ENCODE peak calls at places on chromosomes 16 and 17, in five cellular contexts. One of them, this sample, is unnamed.

GRCh38 chr16:72927199-72928088 is 120.5 kb downstream of the ZFHX3 start:
- DNase-seq in K562: no peak
- DNase-seq in neural progenitor cell: no peak
- DNase-seq in CD4-positive, alpha-beta T cell: no peak
- DNase-seq in left ventricle myocardium inferior: no peak
- DNase-seq in this sample: peak; percentile 93

GRCh38 chr17:66727634-66728570 is 107.0 kb upstream of the CACNG5 start:
- DNase-seq in CD4-positive, alpha-beta T cell: peak; percentile 12
- DNase-seq in K562: peak; percentile 53
- DNase-seq in neural progenitor cell: peak; percentile 79
- DNase-seq in left ventricle myocardium inferior: peak; percentile 28
- DNase-seq in this sample: peak; percentile 80

GRCh38 chr17:44775136-44775837 is 16.5 kb downstream of the ADAM11 start:
- DNase-seq in CD4-positive, alpha-beta T cell: peak; percentile 98
- DNase-seq in neural progenitor cell: peak; percentile 100
- DNase-seq in left ventricle myocardium inferior: peak; percentile 96
- DNase-seq in K562: no peak
- DNase-seq in this sample: peak; percentile 97

GRCh38 chr17:35095741-35096140 is 23.9 kb downstream of the RAD51D start:
- DNase-seq in neural progenitor cell: no peak
- DNase-seq in left ventricle myocardium inferior: no peak
- DNase-seq in K562: no peak
- DNase-seq in CD4-positive, alpha-beta T cell: no peak
- DNase-seq in this sample: no peak

GRCh38 chr16:52515068-52515671 is 31.8 kb downstream of the TOX3 start:
- DNase-seq in left ventricle myocardium inferior: no peak
- DNase-seq in K562: no peak
- DNase-seq in neural progenitor cell: peak; percentile 30
- DNase-seq in CD4-positive, alpha-beta T cell: no peak
- DNase-seq in this sample: no peak

GRCh38 chr17:8941520-8941919 is 24.0 kb downstream of the PIK3R5 start:
- DNase-seq in neural progenitor cell: no peak
- DNase-seq in CD4-positive, alpha-beta T cell: peak; percentile 53
- DNase-seq in K562: no peak
- DNase-seq in left ventricle myocardium inferior: no peak
- DNase-seq in this sample: no peak

GRCh38 chr16:68776821-68777485 is 39.9 kb downstream of the CDH1 start:
- DNase-seq in left ventricle myocardium inferior: no peak
- DNase-seq in CD4-positive, alpha-beta T cell: no peak
- DNase-seq in K562: no peak
- DNase-seq in neural progenitor cell: no peak
- DNase-seq in this sample: no peak

GRCh38 chr17:13405080-13405479 is 196.6 kb downstream of the HS3ST3A1 start:
- DNase-seq in left ventricle myocardium inferior: no peak
- DNase-seq in CD4-positive, alpha-beta T cell: no peak
- DNase-seq in K562: no peak
- DNase-seq in neural progenitor cell: no peak
- DNase-seq in this sample: no peak

GRCh38 chr16:58499615-58500328 is at the start of gene NDRG4:
- DNase-seq in neural progenitor cell: peak; percentile 91
- DNase-seq in K562: peak; percentile 76
- DNase-seq in left ventricle myocardium inferior: no peak
- DNase-seq in CD4-positive, alpha-beta T cell: no peak
- DNase-seq in this sample: peak; percentile 77

GRCh38 chr16:65781363-65781762 is 585.1 kb upstream of the CDH5 start:
- DNase-seq in left ventricle myocardium inferior: no peak
- DNase-seq in neural progenitor cell: no peak
- DNase-seq in CD4-positive, alpha-beta T cell: no peak
- DNase-seq in K562: no peak
- DNase-seq in this sample: no peak

GRCh38 chr16:73390936-73391335 is 343.0 kb upstream of the ZFHX3 start:
- DNase-seq in CD4-positive, alpha-beta T cell: no peak
- DNase-seq in left ventricle myocardium inferior: no peak
- DNase-seq in K562: no peak
- DNase-seq in neural progenitor cell: no peak
- DNase-seq in this sample: no peak

GRCh38 chr17:80967404-80967872 is 24.2 kb upstream of the CHMP6 start:
- DNase-seq in neural progenitor cell: no peak
- DNase-seq in CD4-positive, alpha-beta T cell: no peak
- DNase-seq in K562: no peak
- DNase-seq in left ventricle myocardium inferior: no peak
- DNase-seq in this sample: no peak

GRCh38 chr16:50195276-50195675 is 42.2 kb downstream of the TENT4B start:
- DNase-seq in left ventricle myocardium inferior: no peak
- DNase-seq in CD4-positive, alpha-beta T cell: no peak
- DNase-seq in neural progenitor cell: no peak
- DNase-seq in K562: no peak
- DNase-seq in this sample: no peak

GRCh38 chr17:10251212-10251948 is 53.0 kb upstream of the GAS7 start:
- DNase-seq in CD4-positive, alpha-beta T cell: no peak
- DNase-seq in left ventricle myocardium inferior: no peak
- DNase-seq in K562: no peak
- DNase-seq in neural progenitor cell: no peak
- DNase-seq in this sample: no peak

GRCh38 chr17:56912105-56912999 is 1.5 kb downstream of the TRIM25 start:
- DNase-seq in left ventricle myocardium inferior: peak; percentile 37
- DNase-seq in K562: peak; percentile 31
- DNase-seq in neural progenitor cell: no peak
- DNase-seq in CD4-positive, alpha-beta T cell: no peak
- DNase-seq in this sample: no peak

GRCh38 chr16:22007509-22008214 is at the start of gene MOSMO:
- DNase-seq in K562: peak; percentile 81
- DNase-seq in left ventricle myocardium inferior: peak; percentile 80
- DNase-seq in neural progenitor cell: peak; percentile 83
- DNase-seq in CD4-positive, alpha-beta T cell: peak; percentile 64
- DNase-seq in this sample: peak; percentile 69

GRCh38 chr17:72249441-72249840 is 128.6 kb downstream of the SOX9 start:
- DNase-seq in K562: no peak
- DNase-seq in neural progenitor cell: no peak
- DNase-seq in CD4-positive, alpha-beta T cell: no peak
- DNase-seq in left ventricle myocardium inferior: no peak
- DNase-seq in this sample: no peak

GRCh38 chr16:1428511-1428910 is 2.4 kb upstream of the PERCC1 start:
- DNase-seq in CD4-positive, alpha-beta T cell: peak; percentile 29
- DNase-seq in left ventricle myocardium inferior: no peak
- DNase-seq in K562: peak; percentile 77
- DNase-seq in neural progenitor cell: peak; percentile 70
- DNase-seq in this sample: no peak

GRCh38 chr16:67530013-67530939 is 1.6 kb downstream of the RIPOR1 start:
- DNase-seq in left ventricle myocardium inferior: peak; percentile 82
- DNase-seq in neural progenitor cell: peak; percentile 59
- DNase-seq in K562: peak; percentile 47
- DNase-seq in CD4-positive, alpha-beta T cell: no peak
- DNase-seq in this sample: no peak

GRCh38 chr16:27770271-27771196 is 220.6 kb downstream of the KATNIP start:
- DNase-seq in K562: no peak
- DNase-seq in left ventricle myocardium inferior: no peak
- DNase-seq in CD4-positive, alpha-beta T cell: no peak
- DNase-seq in neural progenitor cell: no peak
- DNase-seq in this sample: no peak

GRCh38 chr17:67400193-67400592 is 23.1 kb downstream of the PITPNC1 start:
- DNase-seq in K562: no peak
- DNase-seq in left ventricle myocardium inferior: no peak
- DNase-seq in neural progenitor cell: no peak
- DNase-seq in CD4-positive, alpha-beta T cell: no peak
- DNase-seq in this sample: peak; percentile 82

DNA sequence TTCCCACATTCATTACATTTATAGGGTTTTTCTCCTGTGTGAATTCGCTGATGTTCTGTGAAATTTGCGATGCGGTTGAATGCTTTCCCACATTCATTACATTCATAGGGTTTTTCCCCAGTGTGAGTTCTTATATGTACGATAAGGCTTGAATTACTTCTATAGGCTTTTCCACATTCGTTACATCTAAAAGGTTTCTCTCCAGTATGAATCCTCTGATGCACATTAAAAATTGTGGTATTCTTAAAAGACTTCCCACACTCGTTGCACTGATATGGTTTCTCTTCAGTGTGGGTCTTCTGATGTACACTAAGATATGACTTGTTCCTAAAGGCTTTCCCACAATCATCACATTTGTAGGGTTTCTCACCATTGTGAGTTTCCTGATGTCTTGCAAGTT is 30.4 kb downstream of the ZNF624 start:
- DNase-seq in CD4-positive, alpha-beta T cell: no peak
- DNase-seq in neural progenitor cell: no peak
- DNase-seq in K562: no peak
- DNase-seq in left ventricle myocardium inferior: no peak
- DNase-seq in this sample: no peak
- H3K9me3 ChIP-seq in CD4-positive, alpha-beta T cell: peaks cover 89% of the 10 kb centered on the region
- H3K9me3 ChIP-seq in neural progenitor cell: peaks cover 48% of the 10 kb centered on the region
- H3K9me3 ChIP-seq in K562: peaks cover 7% of the 10 kb centered on the region
- H3K9me3 ChIP-seq in left ventricle myocardium inferior: peaks cover 98% of the 10 kb centered on the region
- H3K9me3 ChIP-seq in this sample: peaks cover 96% of the 10 kb centered on the region

GRCh38 chr16:56824335-56824734 is 40.7 kb upstream of the SLC12A3 start:
- DNase-seq in left ventricle myocardium inferior: peak; percentile 16
- DNase-seq in K562: no peak
- DNase-seq in neural progenitor cell: peak; percentile 52
- DNase-seq in CD4-positive, alpha-beta T cell: no peak
- DNase-seq in this sample: peak; percentile 31
- TF ChIP-seq CTCF in left ventricle myocardium inferior: peak; percentile 39
- TF ChIP-seq CTCF in K562: peak; percentile 34
- TF ChIP-seq CTCF in neural progenitor cell: peak; percentile 33
- TF ChIP-seq CTCF in CD4-positive, alpha-beta T cell: no peak
- TF ChIP-seq CTCF in this sample: peak; percentile 6

GRCh38 chr16:35792516-35793285 is 2333.3 kb downstream of the TP53TG3F start:
- DNase-seq in K562: no peak
- DNase-seq in left ventricle myocardium inferior: no peak
- DNase-seq in neural progenitor cell: no peak
- DNase-seq in CD4-positive, alpha-beta T cell: no peak
- DNase-seq in this sample: no peak
- H3K9me3 ChIP-seq in K562: no peaks in the 10 kb centered on the region
- H3K9me3 ChIP-seq in left ventricle myocardium inferior: no peaks in the 10 kb centered on the region
- H3K9me3 ChIP-seq in neural progenitor cell: peaks cover 20% of the 10 kb centered on the region
- H3K9me3 ChIP-seq in CD4-positive, alpha-beta T cell: peaks cover 30% of the 10 kb centered on the region
- H3K9me3 ChIP-seq in this sample: peaks cover 29% of the 10 kb centered on the region

DNA sequence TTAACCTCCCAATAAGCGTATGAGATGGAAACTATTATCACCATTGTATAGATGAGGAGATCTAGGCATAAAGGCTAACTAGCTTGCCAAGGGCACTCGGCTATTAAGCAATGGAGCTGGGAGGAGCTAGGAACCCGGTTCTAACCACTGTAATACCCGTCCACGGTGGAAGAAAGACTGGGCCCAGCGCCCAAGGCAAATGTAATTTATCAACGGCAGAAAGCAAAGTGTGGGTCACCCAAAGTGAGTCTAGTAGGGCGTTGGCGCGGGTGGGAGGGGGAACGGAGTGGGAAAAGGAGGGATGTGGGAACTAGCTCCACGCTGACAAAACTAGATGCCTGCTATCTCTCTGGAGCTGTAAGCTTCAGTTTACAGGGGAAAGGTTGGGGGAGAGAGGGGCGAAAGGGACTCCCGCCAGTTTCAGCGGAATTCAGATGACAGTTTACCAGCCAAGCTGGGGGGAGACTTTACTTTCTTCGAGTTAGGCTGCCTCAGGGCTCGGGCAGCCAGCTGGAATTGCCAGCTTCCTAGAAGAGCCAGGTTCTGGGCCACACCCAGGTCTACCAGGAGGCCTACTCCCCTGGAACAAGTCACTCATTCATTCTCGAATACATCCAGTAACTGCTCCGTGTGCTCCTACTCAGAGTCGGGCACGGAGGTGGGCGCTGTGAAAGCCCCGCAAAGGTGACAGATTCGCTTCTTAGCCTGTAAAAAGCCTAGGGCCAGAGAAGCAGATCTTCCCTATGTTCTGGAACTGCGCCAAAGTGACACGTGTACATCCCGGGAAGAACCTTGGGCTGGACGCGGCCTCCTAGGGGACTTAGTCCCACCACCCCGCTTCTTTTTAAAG is 837 bp downstream of the LRRC59 start:
- DNase-seq in left ventricle myocardium inferior: no peak
- DNase-seq in CD4-positive, alpha-beta T cell: no peak
- DNase-seq in K562: peak; percentile 37
- DNase-seq in neural progenitor cell: no peak
- DNase-seq in this sample: peak; percentile 54
- TF ChIP-seq CTCF in left ventricle myocardium inferior: no peak
- TF ChIP-seq CTCF in CD4-positive, alpha-beta T cell: no peak
- TF ChIP-seq CTCF in K562: no peak
- TF ChIP-seq CTCF in neural progenitor cell: no peak
- TF ChIP-seq CTCF in this sample: no peak

DNA sequence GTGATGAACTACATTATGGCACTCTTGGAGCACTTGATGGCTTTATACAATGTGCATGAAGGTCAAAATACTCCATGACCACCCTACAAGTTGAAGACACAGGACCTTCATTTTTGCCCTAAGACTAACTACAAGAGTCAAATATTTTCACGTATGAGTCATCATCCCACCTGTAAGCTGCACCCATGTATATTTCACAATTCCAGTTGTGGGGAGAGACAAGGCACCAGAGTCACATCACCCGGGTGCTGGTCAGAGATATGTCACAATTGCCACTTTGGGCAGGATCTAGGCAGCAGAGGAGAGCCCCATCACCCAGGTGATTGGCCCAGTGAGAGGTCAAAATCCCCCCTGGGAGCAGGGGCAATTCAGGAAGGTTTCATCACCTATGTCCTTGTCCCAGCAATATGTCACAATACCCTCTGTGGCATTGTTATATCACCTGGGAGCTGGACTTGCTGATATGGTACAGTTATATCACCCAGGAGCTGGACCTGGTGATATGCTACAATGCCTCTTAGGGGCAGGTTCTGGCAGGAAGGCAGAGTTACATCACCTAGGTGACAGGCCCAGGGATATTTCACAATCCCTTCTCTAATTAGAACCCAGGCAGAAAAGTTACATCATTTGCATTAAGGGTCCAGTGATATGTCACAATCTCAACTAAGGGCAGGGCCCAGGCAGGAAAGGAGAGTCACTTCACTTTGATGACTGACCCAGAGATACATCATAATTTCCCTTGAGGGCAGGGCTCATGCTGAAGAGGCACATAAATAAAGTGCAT is 1839.2 kb downstream of the TP53TG3F start:
- DNase-seq in K562: no peak
- DNase-seq in CD4-positive, alpha-beta T cell: no peak
- DNase-seq in neural progenitor cell: no peak
- DNase-seq in left ventricle myocardium inferior: no peak
- DNase-seq in this sample: no peak
- H3K9me3 ChIP-seq in K562: peaks cover 2% of the 10 kb centered on the region
- H3K9me3 ChIP-seq in CD4-positive, alpha-beta T cell: no peaks in the 10 kb centered on the region
- H3K9me3 ChIP-seq in neural progenitor cell: no peaks in the 10 kb centered on the region
- H3K9me3 ChIP-seq in left ventricle myocardium inferior: no peaks in the 10 kb centered on the region
- H3K9me3 ChIP-seq in this sample: peaks cover 31% of the 10 kb centered on the region

This sample was measured in A673.